ENCODE peak calls at places on chromosomes 11 and 22, in ten cellular contexts. Y is AG09309, B is PC-3, X is stomach, E is fibroblast of lung, H is astrocyte of the spinal cord, Z is heart right ventricle, U is neuronal stem cell, C is upper lobe of right lung, I is ascending aorta. P is an unnamed sample.

GRCh38 chr22:19867617-19868016 is 12.9 kb upstream of the GNB1L start:
- DNase-seq in Y (no peak), B (no peak), X (no peak), E (no peak), H (no peak), Z (no peak), U (no peak), C (peak; percentile 26), I (no peak), P (peak; percentile 21)

GRCh38 chr11:126722956-126723664 is 277.5 kb downstream of the KIRREL3 start:
- DNase-seq in Y (no peak), B (no peak), X (no peak), E (no peak), H (no peak), Z (no peak), U (no peak), C (no peak), I (no peak), P (no peak)

GRCh38 chr22:35486116-35486631 is 54.5 kb upstream of the RASD2 start:
- DNase-seq in Y (no peak), B (no peak), X (no peak), E (no peak), H (no peak), Z (no peak), U (no peak), C (no peak), I (no peak), P (no peak)

GRCh38 chr11:116693206-116694016 is 79.4 kb downstream of the BUD13 start:
- DNase-seq in Y (no peak), B (peak; percentile 86), X (peak; percentile 81), E (no peak), H (no peak), Z (no peak), U (no peak), C (no peak), I (peak; percentile 46), P (peak; percentile 70)

GRCh38 chr11:126870021-126870420 is 130.5 kb downstream of the KIRREL3 start:
- DNase-seq in Y (no peak), B (no peak), X (no peak), E (peak; percentile 21), H (no peak), Z (no peak), U (no peak), C (no peak), I (no peak), P (no peak)

GRCh38 chr11:43376065-43376464 is 17.3 kb downstream of the TTC17 start:
- DNase-seq in Y (no peak), B (peak; percentile 44), X (no peak), E (no peak), H (no peak), Z (no peak), U (no peak), C (no peak), I (no peak), P (no peak)

GRCh38 chr11:128297111-128297651 is 290.2 kb downstream of the ETS1 start:
- DNase-seq in Y (no peak), B (no peak), X (peak; percentile 30), E (no peak), H (no peak), Z (no peak), U (no peak), C (no peak), I (no peak), P (no peak)

GRCh38 chr11:69837791-69838190 is 18.6 kb upstream of the FGF3 start:
- DNase-seq in Y (no peak), B (no peak), X (no peak), E (no peak), H (no peak), Z (no peak), U (no peak), C (no peak), I (peak; percentile 13), P (no peak)

GRCh38 chr11:106421673-106422292 is 344.3 kb downstream of the AASDHPPT start:
- DNase-seq in Y (no peak), B (peak; percentile 73), X (no peak), E (peak; percentile 32), H (no peak), Z (no peak), U (no peak), C (no peak), I (no peak), P (no peak)

GRCh38 chr11:115523727-115524399 is 19.6 kb upstream of the CADM1 start:
- DNase-seq in Y (no peak), B (no peak), X (no peak), E (no peak), H (no peak), Z (no peak), U (no peak), C (no peak), I (no peak), P (no peak)

GRCh38 chr11:111697910-111698309 is 68.3 kb downstream of the PPP2R1B start:
- DNase-seq in Y (no peak), B (no peak), X (no peak), E (no peak), H (no peak), Z (no peak), U (no peak), C (no peak), I (no peak), P (no peak)

GRCh38 chr11:17504330-17505107 is 27.9 kb upstream of the ABCC8 start:
- DNase-seq in Y (peak; percentile 21), B (peak; percentile 74), X (peak; percentile 90), E (peak; percentile 45), H (peak; percentile 60), Z (peak; percentile 77), U (peak; percentile 54), C (peak; percentile 88), I (peak; percentile 87), P (peak; percentile 73)

GRCh38 chr11:131975624-131976420 is 605.4 kb downstream of the NTM start:
- DNase-seq in Y (no peak), B (no peak), X (no peak), E (no peak), H (no peak), Z (no peak), U (no peak), C (no peak), I (no peak), P (no peak)

GRCh38 chr11:131977854-131978253 is 607.4 kb downstream of the NTM start:
- DNase-seq in Y (peak; percentile 16), B (peak; percentile 66), X (no peak), E (peak; percentile 95), H (peak; percentile 68), Z (no peak), U (no peak), C (no peak), I (no peak), P (no peak)

GRCh38 chr11:131978351-131978750 is 607.9 kb downstream of the NTM start:
- DNase-seq in Y (no peak), B (peak; percentile 50), X (no peak), E (peak; percentile 46), H (peak; percentile 15), Z (no peak), U (no peak), C (no peak), I (no peak), P (no peak)

GRCh38 chr11:131979364-131979763 is 608.9 kb downstream of the NTM start:
- DNase-seq in Y (no peak), B (no peak), X (no peak), E (no peak), H (no peak), Z (no peak), U (no peak), C (no peak), I (no peak), P (no peak)

GRCh38 chr11:131977231-131977630 is 606.8 kb downstream of the NTM start:
- DNase-seq in Y (peak; percentile 74), B (peak; percentile 75), X (no peak), E (peak; percentile 89), H (peak; percentile 42), Z (no peak), U (no peak), C (no peak), I (no peak), P (no peak)
- H3K4me3 ChIP-seq in Y (no peak overlapping the region), B (peak overlapping the region; percentile 6), X (no peak overlapping the region), E (no peak overlapping the region), H (no peak overlapping the region), Z (no peak overlapping the region), U (no peak overlapping the region), C (no peak overlapping the region), I (no peak overlapping the region), P (no peak overlapping the region)

DNA sequence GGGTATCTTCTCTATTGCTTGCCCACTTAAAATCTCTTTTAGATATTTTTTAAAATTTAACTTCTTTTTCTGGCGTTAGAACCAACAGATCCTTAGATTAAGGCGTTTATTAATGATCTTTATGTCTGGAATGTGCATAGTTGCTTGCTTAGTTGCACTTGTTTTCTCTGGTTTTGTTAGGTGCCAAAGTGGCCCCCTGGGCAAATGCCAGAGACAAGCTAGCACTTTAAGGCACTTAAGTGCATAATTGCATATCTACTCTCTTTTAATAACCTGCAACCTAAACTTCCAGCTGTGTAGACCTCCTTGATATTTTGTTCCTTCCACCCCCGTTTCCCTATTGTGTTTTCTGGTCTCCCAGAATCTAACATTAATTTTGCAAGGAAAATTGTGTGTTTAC is 3.3 kb downstream of the RBM4 start:
- DNase-seq in Y (no peak), B (no peak), X (no peak), E (peak; percentile 63), H (no peak), Z (no peak), U (no peak), C (no peak), I (no peak), P (no peak)
- H3K4me3 ChIP-seq in Y (peak overlapping the region; percentile 9), B (peak overlapping the region; percentile 95), X (peak overlapping the region; percentile 19), E (peak overlapping the region; percentile 95), H (peak overlapping the region; percentile 87), Z (peak overlapping the region; percentile 93), U (no peak overlapping the region), C (peak overlapping the region; percentile 78), I (peak overlapping the region; percentile 96), P (no peak overlapping the region)

DNA sequence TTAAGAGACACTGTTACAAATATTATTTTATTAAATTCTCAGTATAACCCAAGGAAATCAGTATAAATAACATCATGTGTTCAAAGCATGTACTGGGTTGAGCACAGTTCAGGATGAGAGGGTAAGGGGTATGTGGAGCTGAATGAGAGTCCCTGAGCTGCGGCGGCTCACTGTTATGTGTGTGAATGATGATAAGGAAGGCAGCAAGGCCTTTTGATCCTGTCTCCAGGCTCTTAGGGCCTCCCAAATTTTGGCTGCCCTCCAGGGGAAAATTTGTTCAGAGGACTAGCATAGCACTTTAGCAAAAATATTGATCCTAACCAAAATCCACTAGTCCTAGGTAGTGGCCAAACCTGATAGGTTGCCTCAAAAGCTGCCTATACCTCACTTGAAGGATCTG is 86.1 kb upstream of the SPON1 start:
- DNase-seq in Y (no peak), B (no peak), X (no peak), E (no peak), H (no peak), Z (no peak), U (no peak), C (no peak), I (no peak), P (no peak)
- H3K4me3 ChIP-seq in Y (no peak overlapping the region), B (no peak overlapping the region), X (no peak overlapping the region), E (no peak overlapping the region), H (no peak overlapping the region), Z (no peak overlapping the region), U (no peak overlapping the region), C (no peak overlapping the region), I (no peak overlapping the region), P (no peak overlapping the region)

DNA sequence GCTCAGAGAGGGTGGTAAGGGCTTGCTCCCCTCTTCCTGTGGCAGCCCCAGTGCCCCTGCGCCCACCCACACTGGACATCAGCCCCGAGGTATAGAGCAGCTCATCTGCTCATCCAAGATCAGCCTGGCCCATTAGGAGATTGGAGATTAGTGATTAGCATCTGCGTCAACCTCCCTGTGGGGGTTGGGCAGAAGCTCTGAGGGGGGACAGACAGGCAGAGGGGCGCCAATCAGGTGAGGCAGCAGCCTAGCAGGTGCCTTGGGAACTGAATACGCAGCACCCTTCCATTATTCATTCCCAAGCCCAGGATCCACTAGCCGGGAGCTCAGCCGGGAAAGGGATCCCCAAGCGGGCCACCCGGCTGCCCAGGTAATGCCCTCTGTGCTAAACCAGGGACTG is 11.0 kb downstream of the SMTN start:
- DNase-seq in Y (no peak), B (no peak), X (no peak), E (no peak), H (no peak), Z (no peak), U (no peak), C (no peak), I (no peak), P (no peak)
- H3K4me3 ChIP-seq in Y (no peak overlapping the region), B (no peak overlapping the region), X (peak overlapping the region; percentile 45), E (no peak overlapping the region), H (no peak overlapping the region), Z (no peak overlapping the region), U (no peak overlapping the region), C (no peak overlapping the region), I (no peak overlapping the region), P (no peak overlapping the region)

P was measured in mucosa of descending colon.